ENCODE peak calls at places on chromosome 6, in nine cellular contexts. P, I, K, A, O, R, B, G and E are unnamed samples.

GRCh38 chr6:123091091-123091895 is 95.3 kb downstream of the CLVS2 start:
- DNase-seq in P (peak), I (no peak), K (no peak), A (no peak), O (peak), R (peak), B (no peak), G (peak), E (no peak)

GRCh38 chr6:81326856-81327561 is 425.5 kb downstream of the TENT5A start:
- DNase-seq in P (no peak), I (peak), K (peak), A (peak), O (no peak), R (no peak), B (no peak), G (no peak), E (no peak)

GRCh38 chr6:3324262-3324942 is 65.7 kb downstream of the PSMG4 start:
- DNase-seq in P (peak), I (peak), K (peak), A (no peak), O (no peak), R (peak), B (no peak), G (no peak), E (no peak)

GRCh38 chr6:40417031-40417430 is 170.1 kb downstream of the LRFN2 start:
- DNase-seq in P (no peak), I (no peak), K (no peak), A (peak), O (no peak), R (no peak), B (no peak), G (no peak), E (no peak)

GRCh38 chr6:47836639-47837038 is 54.8 kb downstream of the OPN5 start:
- DNase-seq in P (peak), I (no peak), K (no peak), A (no peak), O (no peak), R (peak), B (no peak), G (no peak), E (no peak)

GRCh38 chr6:161031721-161032495 is 40.3 kb downstream of the MAP3K4 start:
- DNase-seq in P (peak), I (peak), K (peak), A (no peak), O (no peak), R (peak), B (no peak), G (no peak), E (no peak)

GRCh38 chr6:7156666-7157278 is 49.0 kb downstream of the RREB1 start:
- DNase-seq in P (peak), I (peak), K (peak), A (no peak), O (no peak), R (peak), B (no peak), G (no peak), E (no peak)

GRCh38 chr6:74940211-74940610 is 265.6 kb downstream of the COL12A1 start:
- DNase-seq in P (no peak), I (peak), K (peak), A (no peak), O (no peak), R (no peak), B (no peak), G (no peak), E (no peak)

GRCh38 chr6:169961772-169962561 is 210.5 kb downstream of the ERMARD start:
- DNase-seq in P (no peak), I (no peak), K (no peak), A (peak), O (peak), R (no peak), B (no peak), G (no peak), E (peak)

GRCh38 chr6:169972736-169973135 is 221.3 kb downstream of the ERMARD start:
- DNase-seq in P (no peak), I (no peak), K (no peak), A (no peak), O (peak), R (no peak), B (no peak), G (no peak), E (peak)

GRCh38 chr6:43972179-43972914 is 154.9 kb downstream of the MRPL14 start:
- DNase-seq in P (peak), I (peak), K (peak), A (peak), O (peak), R (peak), B (no peak), G (no peak), E (no peak)

GRCh38 chr6:79079425-79080130 is 1.5 kb upstream of the PHIP start:
- DNase-seq in P (no peak), I (peak), K (peak), A (no peak), O (no peak), R (peak), B (peak), G (no peak), E (no peak)

GRCh38 chr6:27601668-27602254 is 128.9 kb upstream of the ZNF184 start:
- DNase-seq in P (no peak), I (no peak), K (no peak), A (no peak), O (no peak), R (no peak), B (no peak), G (no peak), E (no peak)

GRCh38 chr6:170210026-170210390 is 80.9 kb downstream of the DLL1 start:
- DNase-seq in P (no peak), I (no peak), K (no peak), A (no peak), O (peak), R (no peak), B (no peak), G (no peak), E (peak)

GRCh38 chr6:20630617-20631448 is 96.6 kb downstream of the CDKAL1 start:
- DNase-seq in P (no peak), I (no peak), K (no peak), A (no peak), O (no peak), R (peak), B (peak), G (peak), E (no peak)

GRCh38 chr6:37566209-37566859 is 66.6 kb upstream of the CCDC167 start:
- DNase-seq in P (no peak), I (peak), K (no peak), A (peak), O (peak), R (peak), B (peak), G (no peak), E (no peak)

GRCh38 chr6:11346516-11346915 is 114.0 kb upstream of the NEDD9 start:
- DNase-seq in P (no peak), I (no peak), K (no peak), A (no peak), O (no peak), R (no peak), B (no peak), G (no peak), E (no peak)

GRCh38 chr6:94270040-94270689 is 850.8 kb upstream of the EPHA7 start:
- DNase-seq in P (peak), I (no peak), K (no peak), A (no peak), O (no peak), R (no peak), B (peak), G (no peak), E (no peak)

GRCh38 chr6:4319992-4320683 is 184.8 kb upstream of the ECI2 start:
- DNase-seq in P (peak), I (peak), K (peak), A (no peak), O (no peak), R (peak), B (no peak), G (peak), E (no peak)

GRCh38 chr6:113182370-113183141 is 674.6 kb upstream of the MARCKS start:
- DNase-seq in P (peak), I (peak), K (peak), A (no peak), O (no peak), R (peak), B (peak), G (peak), E (no peak)

GRCh38 chr6:105077592-105078463 is 102.0 kb downstream of the POPDC3 start:
- DNase-seq in P (peak), I (peak), K (peak), A (no peak), O (no peak), R (peak), B (peak), G (peak), E (no peak)

GRCh38 chr6:50815436-50816114 is 3.1 kb upstream of the TFAP2B start:
- DNase-seq in P (peak), I (peak), K (peak), A (no peak), O (no peak), R (peak), B (no peak), G (peak), E (no peak)

GRCh38 chr6:104607501-104607900 is 252.2 kb downstream of the HACE1 start:
- DNase-seq in P (no peak), I (no peak), K (no peak), A (no peak), O (no peak), R (no peak), B (no peak), G (no peak), E (no peak)

GRCh38 chr6:82893889-82894652 is 171.6 kb downstream of the UBE3D start:
- DNase-seq in P (no peak), I (no peak), K (no peak), A (peak), O (no peak), R (no peak), B (peak), G (no peak), E (no peak)

GRCh38 chr6:111625511-111626331 is 20.0 kb upstream of the TRAF3IP2 start:
- DNase-seq in P (peak), I (peak), K (peak), A (peak), O (peak), R (no peak), B (peak), G (no peak), E (peak)

GRCh38 chr6:52143551-52143950 is 42.6 kb upstream of the IL17A start:
- DNase-seq in P (no peak), I (no peak), K (no peak), A (no peak), O (no peak), R (no peak), B (no peak), G (no peak), E (no peak)

GRCh38 chr6:131182991-131183425 is 47.7 kb downstream of the AKAP7 start:
- DNase-seq in P (no peak), I (peak), K (peak), A (no peak), O (no peak), R (peak), B (no peak), G (no peak), E (no peak)

GRCh38 chr6:30272032-30272431 is 54.7 kb upstream of the TRIM39 start:
- DNase-seq in P (no peak), I (no peak), K (no peak), A (no peak), O (no peak), R (peak), B (peak), G (no peak), E (no peak)

GRCh38 chr6:144013486-144013909 is 5.4 kb upstream of the PLAGL1 start:
- DNase-seq in P (peak), I (peak), K (peak), A (peak), O (peak), R (peak), B (peak), G (peak), E (peak)

GRCh38 chr6:37304766-37305165 is 46.8 kb upstream of the TMEM217 start:
- DNase-seq in P (no peak), I (no peak), K (no peak), A (no peak), O (no peak), R (no peak), B (no peak), G (no peak), E (no peak)

GRCh38 chr6:7617954-7618764 is 28.2 kb downstream of the SNRNP48 start:
- DNase-seq in P (peak), I (peak), K (peak), A (peak), O (no peak), R (peak), B (no peak), G (no peak), E (peak)

GRCh38 chr6:53866231-53866630 is 71.4 kb downstream of the LRRC1 start:
- DNase-seq in P (no peak), I (no peak), K (no peak), A (no peak), O (no peak), R (no peak), B (peak), G (no peak), E (no peak)

GRCh38 chr6:107114872-107115694 is at the start of gene BEND3:
- DNase-seq in P (no peak), I (peak), K (peak), A (peak), O (peak), R (peak), B (peak), G (peak), E (peak)

GRCh38 chr6:12311106-12311505 is 20.9 kb downstream of the EDN1 start:
- DNase-seq in P (peak), I (no peak), K (no peak), A (no peak), O (no peak), R (peak), B (no peak), G (no peak), E (no peak)